ENCODE peak calls at places on chromosome 11, in eight cellular contexts. L is GM19239; Z is T-cell; B is ascending aorta; D is spleen; Y is activated naive CD8-positive, alpha-beta T cell treated with anti-CD3 and anti-CD28 coated beads for 36 hours; Q is A172; V is stimulated activated CD4-positive, alpha-beta T cell treated with anti-CD3 and anti-CD28 coated beads, Interleukin-1b, Interleukin-23, amount 100 ng/mL, for 24 hours. F is an unnamed sample.

GRCh38 chr11:125338886-125339811 is 156.9 kb downstream of the FEZ1 start:
- DNase-seq in L (no peak), Z (no peak), B (no peak), D (peak), Y (no peak), Q (no peak), V (no peak), F (no peak)

GRCh38 chr11:117462848-117463247 is 135.2 kb downstream of the CEP164 start:
- DNase-seq in L (no peak), Z (no peak), B (no peak), D (peak), Y (no peak), Q (no peak), V (no peak), F (no peak)

GRCh38 chr11:46119352-46120216 is 1.7 kb downstream of the PHF21A start:
- DNase-seq in L (no peak), Z (peak), B (no peak), D (peak), Y (peak), Q (peak), V (peak), F (peak)

GRCh38 chr11:11396290-11397042 is 43.4 kb upstream of the CSNK2A3 start:
- DNase-seq in L (no peak), Z (no peak), B (no peak), D (no peak), Y (no peak), Q (peak), V (no peak), F (no peak)

GRCh38 chr11:3043315-3043871 is 13.8 kb downstream of the CARS1 start:
- DNase-seq in L (no peak), Z (no peak), B (peak), D (peak), Y (no peak), Q (peak), V (no peak), F (no peak)

GRCh38 chr11:8091671-8092070 is 10.7 kb downstream of the TUB start:
- DNase-seq in L (no peak), Z (no peak), B (no peak), D (peak), Y (no peak), Q (no peak), V (no peak), F (no peak)

GRCh38 chr11:48305923-48306322 is at the start of gene OR4S1:
- DNase-seq in L (no peak), Z (no peak), B (no peak), D (no peak), Y (no peak), Q (no peak), V (no peak), F (no peak)

GRCh38 chr11:32396991-32397390 is 38.3 kb downstream of the WT1 start:
- DNase-seq in L (no peak), Z (no peak), B (no peak), D (no peak), Y (no peak), Q (peak), V (no peak), F (no peak)

GRCh38 chr11:62130498-62131464 is 7.0 kb downstream of the INCENP start:
- DNase-seq in L (no peak), Z (no peak), B (no peak), D (no peak), Y (no peak), Q (no peak), V (no peak), F (no peak)

GRCh38 chr11:63745304-63746170 is 23.0 kb downstream of the ZFTA start:
- DNase-seq in L (no peak), Z (no peak), B (no peak), D (no peak), Y (no peak), Q (no peak), V (no peak), F (no peak)

GRCh38 chr11:3215346-3216026 is 3.1 kb downstream of the MRGPRG start:
- DNase-seq in L (no peak), Z (no peak), B (no peak), D (peak), Y (no peak), Q (no peak), V (no peak), F (peak)

GRCh38 chr11:128095459-128096096 is 491.8 kb downstream of the ETS1 start:
- DNase-seq in L (no peak), Z (no peak), B (no peak), D (no peak), Y (no peak), Q (peak), V (no peak), F (no peak)

GRCh38 chr11:122375687-122376399 is 259.8 kb upstream of the BLID start:
- DNase-seq in L (no peak), Z (no peak), B (no peak), D (no peak), Y (no peak), Q (peak), V (no peak), F (no peak)

GRCh38 chr11:65310215-65310614 is 4.5 kb upstream of the CDC42EP2 start:
- DNase-seq in L (no peak), Z (no peak), B (no peak), D (no peak), Y (no peak), Q (no peak), V (no peak), F (no peak)

GRCh38 chr11:66429983-66430602 is 8.6 kb downstream of the MRPL11 start:
- DNase-seq in L (peak), Z (peak), B (no peak), D (peak), Y (peak), Q (peak), V (peak), F (peak)

GRCh38 chr11:2127357-2127971 is 11.7 kb downstream of the IGF2 start:
- DNase-seq in L (no peak), Z (no peak), B (no peak), D (no peak), Y (no peak), Q (no peak), V (no peak), F (no peak)

GRCh38 chr11:119505861-119506260 is 82.9 kb upstream of the THY1 start:
- DNase-seq in L (no peak), Z (no peak), B (no peak), D (no peak), Y (no peak), Q (no peak), V (no peak), F (no peak)

GRCh38 chr11:59941091-59941490 is 2.9 kb downstream of the OOSP1 start:
- DNase-seq in L (no peak), Z (no peak), B (no peak), D (no peak), Y (no peak), Q (no peak), V (no peak), F (no peak)

GRCh38 chr11:14148653-14149273 is 186.2 kb downstream of the SPON1 start:
- DNase-seq in L (no peak), Z (no peak), B (no peak), D (no peak), Y (no peak), Q (peak), V (no peak), F (no peak)